ENCODE peak calls at places on chromosomes 1 and 21, in nine cellular contexts. E is stimulated activated CD8-positive, alpha-beta memory T cell treated with anti-CD3 and anti-CD28 coated beads, Interleukin-15, amount 100 ng/mL, for 48 hours; N is EL; Q is activated naive CD4-positive, alpha-beta T cell treated with anti-CD3 and anti-CD28 coated beads, Interleukin-2, amount 10 ng/mL, durations not matched to agents 7 days and 5 days; R is cardiac fibroblast; A is amniotic stem cell; B is brain microvascular endothelial cell; C is HCT116; L is HCEC 1CT. D is an unnamed sample.

GRCh38 chr1:222546091-222546490 is 1.8 kb downstream of the HHIPL2 start:
- DNase-seq in A (no peak), R (no peak), Q (no peak), L (no peak), C (no peak), B (no peak), N (no peak), E (no peak), D (no peak)

GRCh38 chr1:178461104-178461503 is 35.7 kb downstream of the CLEC20A start:
- DNase-seq in C (no peak), L (no peak), A (no peak), R (no peak), B (no peak), N (no peak), E (no peak), Q (no peak), D (no peak)

GRCh38 chr1:234597894-234598293 is 12.1 kb downstream of the IRF2BP2 start:
- DNase-seq in R (peak), N (peak), E (no peak), A (no peak), Q (peak), C (no peak), L (peak), B (peak), D (no peak)

GRCh38 chr1:40649592-40649930 is 15.9 kb downstream of the RIMS3 start:
- DNase-seq in E (no peak), N (no peak), Q (no peak), L (no peak), A (no peak), R (no peak), C (no peak), B (no peak), D (no peak)

GRCh38 chr1:62285984-62286481 is 33.2 kb downstream of the KANK4 start:
- DNase-seq in R (no peak), A (no peak), B (no peak), Q (no peak), E (no peak), L (no peak), C (no peak), N (no peak), D (no peak)

GRCh38 chr1:2986549-2987305 is 34.5 kb upstream of the ACTRT2 start:
- DNase-seq in Q (peak), L (no peak), E (no peak), N (no peak), A (no peak), R (no peak), C (no peak), B (no peak), D (no peak)

GRCh38 chr1:117780981-117781475 is 148.4 kb downstream of the GDAP2 start:
- DNase-seq in E (no peak), L (no peak), Q (no peak), B (no peak), A (no peak), R (no peak), N (no peak), C (no peak), D (no peak)

GRCh38 chr1:172089768-172090510 is 248.6 kb downstream of the DNM3 start:
- DNase-seq in B (peak), E (peak), A (no peak), L (peak), C (peak), Q (peak), R (peak), N (peak), D (no peak)

GRCh38 chr1:155518484-155518883 is 44.1 kb downstream of the ASH1L start:
- DNase-seq in E (no peak), C (no peak), A (no peak), R (no peak), Q (no peak), B (no peak), N (no peak), L (no peak), D (no peak)

GRCh38 chr1:43454270-43455011 is 710 bp upstream of the HYI start:
- DNase-seq in R (peak), C (peak), E (peak), A (no peak), Q (peak), L (peak), N (peak), B (peak), D (peak)

GRCh38 chr1:36458910-36459309 is 5.3 kb downstream of the MRPS15 start:
- DNase-seq in L (no peak), A (no peak), N (no peak), B (no peak), Q (no peak), C (no peak), E (peak), R (no peak), D (no peak)

GRCh38 chr1:165073402-165074007 is 283.0 kb downstream of the LMX1A start:
- DNase-seq in Q (no peak), B (peak), L (peak), R (peak), E (no peak), N (peak), A (peak), C (peak), D (no peak)

GRCh38 chr21:41975391-41976272 is 21.8 kb upstream of the C2CD2 start:
- DNase-seq in B (no peak), C (no peak), E (no peak), Q (no peak), N (no peak), L (no peak), R (no peak), A (no peak), D (no peak)

GRCh38 chr1:24643362-24644346 is 552 bp downstream of the SRRM1 start:
- DNase-seq in B (no peak), C (no peak), Q (peak), L (peak), A (no peak), N (peak), R (no peak), E (peak), D (no peak)

D was measured in activated CD8-positive, alpha-beta memory T cell treated with anti-CD3 and anti-CD28 coated beads for 48 hours.